ENCODE peak calls at places on chromosomes 11 and 22, in ten cellular contexts. S, U, M, W, D, J, I, Z, R and K are unnamed samples.
A peak's percentile ranks its signal among the peaks of the same experiment; 100 is the strongest.

GRCh38 chr11:86990520-86990919 is 35.3 kb upstream of the FZD4 start:
- DNase-seq in U (peak; percentile 79), W (no peak), I (no peak), Z (no peak), D (no peak), R (no peak), S (no peak), J (no peak), M (no peak), K (no peak)

GRCh38 chr11:65492637-65493366 is 6.0 kb upstream of the MALAT1 start:
- DNase-seq in Z (no peak), W (peak; percentile 96), J (peak; percentile 78), D (peak; percentile 84), I (peak; percentile 88), S (no peak), R (no peak), M (peak; percentile 94), U (peak; percentile 89), K (peak; percentile 79)

GRCh38 chr11:65060913-65061408 is 2.6 kb upstream of the NAALADL1 start:
- DNase-seq in Z (no peak), D (no peak), S (no peak), R (no peak), J (no peak), U (no peak), W (no peak), M (no peak), I (no peak), K (no peak)

GRCh38 chr11:26470992-26471391 is 101.1 kb downstream of the MUC15 start:
- DNase-seq in W (no peak), R (no peak), J (no peak), U (no peak), Z (no peak), S (no peak), M (no peak), I (no peak), D (no peak), K (no peak)

GRCh38 chr22:25025586-25025985 is 73.1 kb downstream of the KIAA1671 start:
- DNase-seq in D (no peak), U (no peak), I (no peak), J (no peak), W (no peak), M (peak; percentile 56), Z (no peak), S (no peak), R (no peak), K (no peak)

GRCh38 chr11:94593030-94593429 is 25.9 kb downstream of the PIWIL4 start:
- DNase-seq in Z (no peak), I (no peak), D (no peak), W (no peak), M (no peak), U (peak; percentile 72), R (no peak), J (no peak), S (no peak), K (no peak)

GRCh38 chr11:34323601-34324000 is 34.2 kb downstream of the ABTB2 start:
- DNase-seq in U (no peak), J (no peak), I (no peak), Z (no peak), D (no peak), R (no peak), S (no peak), M (no peak), W (no peak), K (no peak)

GRCh38 chr11:114318361-114318760 is 22.2 kb downstream of the NNMT start:
- DNase-seq in Z (no peak), J (no peak), W (no peak), D (no peak), S (no peak), M (no peak), U (no peak), I (no peak), R (no peak), K (no peak)

GRCh38 chr11:119222308-119222707 is 16.2 kb downstream of the CBL start:
- DNase-seq in W (no peak), S (no peak), M (no peak), J (no peak), U (peak; percentile 81), D (no peak), I (no peak), Z (no peak), R (no peak), K (no peak)

GRCh38 chr22:36454916-36455570 is 26.4 kb downstream of the TXN2 start:
- DNase-seq in W (peak; percentile 79), R (peak; percentile 95), U (peak; percentile 84), J (peak; percentile 96), D (peak; percentile 95), M (peak; percentile 95), S (peak; percentile 73), Z (peak; percentile 100), I (peak; percentile 95), K (peak; percentile 97)
- H3K4me1 ChIP-seq in W (peaks cover 47% of the 10 kb centered on the region), R (peaks cover 20% of the 10 kb centered on the region), U (peaks cover 18% of the 10 kb centered on the region), J (peaks cover 61% of the 10 kb centered on the region), D (peaks cover 8% of the 10 kb centered on the region), M (peaks cover 40% of the 10 kb centered on the region), S (peaks cover 48% of the 10 kb centered on the region), Z (peaks cover 87% of the 10 kb centered on the region), I (peaks cover 11% of the 10 kb centered on the region), K (peaks cover 8% of the 10 kb centered on the region)

GRCh38 chr22:37752189-37753061 is 55.3 kb upstream of the GCAT start:
- DNase-seq in I (peak; percentile 86), J (peak; percentile 97), R (peak; percentile 88), Z (peak; percentile 88), M (peak; percentile 96), S (peak; percentile 64), D (peak; percentile 87), U (peak; percentile 85), W (peak; percentile 81), K (peak; percentile 89)
- H3K27ac ChIP-seq in I (peak overlapping the region; percentile 96), J (peak overlapping the region; percentile 88), R (peak overlapping the region; percentile 94), Z (peak overlapping the region; percentile 36), M (peak overlapping the region; percentile 95), S (peak overlapping the region; percentile 98), D (peak overlapping the region; percentile 78), U (peak overlapping the region; percentile 83), W (peak overlapping the region; percentile 80), K (peak overlapping the region; percentile 94)

DNA sequence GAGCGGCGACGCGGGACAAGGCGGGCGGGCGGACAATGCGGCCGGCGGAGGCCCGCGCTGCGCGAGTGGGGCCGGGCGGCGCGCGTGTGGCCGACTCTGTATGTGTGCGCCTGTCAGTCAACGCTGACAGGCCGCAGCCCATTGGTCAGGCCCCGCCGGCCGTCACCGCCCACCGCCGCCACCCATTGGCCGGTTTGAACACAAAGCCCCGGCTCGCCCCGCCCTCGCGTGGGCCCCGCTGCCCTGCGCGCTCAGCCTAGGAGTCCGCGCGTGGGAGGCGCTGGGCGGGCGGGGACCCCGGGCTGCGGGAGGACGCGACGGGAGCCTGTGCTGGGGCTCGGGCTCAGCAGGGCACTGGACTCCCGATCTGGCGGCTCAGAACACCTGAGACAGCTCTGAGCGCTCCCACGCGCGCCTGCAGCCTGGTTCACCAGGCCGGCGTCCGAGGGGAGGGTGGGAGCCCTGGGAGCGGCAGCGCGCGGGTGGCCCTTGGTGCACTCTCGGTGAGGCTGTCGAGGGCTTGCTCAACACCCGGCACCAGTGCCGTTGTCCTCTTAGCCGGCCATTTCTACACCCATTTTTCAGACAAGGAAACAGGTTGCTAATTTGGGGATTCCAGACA is at the start of gene SUN2:
- DNase-seq in M (peak; percentile 97), S (peak; percentile 84), U (peak; percentile 77), W (peak; percentile 89), J (peak; percentile 95), D (peak; percentile 95), I (peak; percentile 94), R (peak; percentile 95), Z (peak; percentile 98), K (peak; percentile 93)
- TF ChIP-seq POLR2A in M (no peak), S (peak; percentile 8), U (peak; percentile 63), W (peak; percentile 54), J (peak; percentile 46), D (peak; percentile 67), I (peak; percentile 86), R (peak; percentile 80), Z (peak; percentile 61), K (peak; percentile 17)

GRCh38 chr22:37396488-37397084 is 30.7 kb downstream of the ELFN2 start:
- DNase-seq in D (no peak), J (no peak), Z (no peak), W (no peak), U (no peak), M (no peak), R (no peak), S (no peak), I (no peak), K (no peak)

GRCh38 chr22:37391702-37392101 is 35.6 kb downstream of the ELFN2 start:
- DNase-seq in J (no peak), W (no peak), M (no peak), Z (no peak), S (no peak), I (no peak), D (no peak), U (no peak), R (no peak), K (no peak)

GRCh38 chr22:37397246-37397645 is 30.0 kb downstream of the ELFN2 start:
- DNase-seq in M (no peak), R (no peak), S (no peak), U (no peak), J (no peak), Z (no peak), I (no peak), W (no peak), D (no peak), K (no peak)

GRCh38 chr22:37392929-37393328 is 34.4 kb downstream of the ELFN2 start:
- DNase-seq in S (no peak), M (no peak), J (no peak), R (no peak), D (no peak), Z (no peak), I (no peak), W (no peak), U (no peak), K (no peak)

DNA sequence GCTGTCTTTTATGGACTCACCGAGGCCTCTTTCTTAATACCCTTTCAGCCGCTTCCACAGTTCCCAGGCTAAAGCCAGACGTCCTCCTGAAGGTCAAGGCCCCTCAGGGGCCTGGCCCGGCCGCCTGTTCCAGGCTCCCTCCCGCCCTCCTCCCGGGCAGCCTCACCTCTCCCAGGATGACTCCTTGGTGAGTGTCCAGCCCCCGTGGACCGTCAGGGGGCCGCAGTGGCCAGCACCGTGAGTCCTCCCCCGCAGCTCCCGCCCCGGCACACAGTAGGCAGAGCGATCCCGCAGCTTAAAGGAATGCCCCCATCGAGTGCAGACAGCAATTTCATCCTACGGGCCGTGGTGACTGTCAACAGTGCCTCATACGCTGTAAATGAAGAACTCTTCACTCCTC is 32.9 kb downstream of the ELFN2 start:
- DNase-seq in R (no peak), Z (no peak), S (no peak), M (no peak), D (no peak), W (no peak), J (no peak), U (no peak), I (no peak), K (no peak)
- H3K4me1 ChIP-seq in R (no peaks in the 10 kb centered on the region), Z (no peaks in the 10 kb centered on the region), S (no peaks in the 10 kb centered on the region), M (no peaks in the 10 kb centered on the region), D (no peaks in the 10 kb centered on the region), W (peaks cover 8% of the 10 kb centered on the region), J (no peaks in the 10 kb centered on the region), U (peaks cover 2% of the 10 kb centered on the region), I (no peaks in the 10 kb centered on the region), K (no peaks in the 10 kb centered on the region)